ENCODE peak calls at places on chromosomes 12 and 14, in five cellular contexts. W, Z, X, H and D are unnamed samples.
A peak's percentile ranks its signal among the peaks of the same experiment; 100 is the strongest.

GRCh38 chr14:94123868-94124267 is 5.5 kb downstream of the IFI27L2 start:
- DNase-seq in W (no peak), H (no peak), X (no peak), Z (no peak), D (no peak)

GRCh38 chr12:28611115-28611435 is 420.8 kb downstream of the CCDC91 start:
- DNase-seq in W (no peak), X (no peak), H (peak; percentile 20), Z (peak; percentile 92), D (no peak)

GRCh38 chr14:54532111-54533012 is 22.7 kb downstream of the CGRRF1 start:
- DNase-seq in H (no peak), Z (no peak), W (no peak), X (no peak), D (no peak)

GRCh38 chr14:93005838-93006237 is 82.9 kb downstream of the CHGA start:
- DNase-seq in H (no peak), Z (no peak), W (no peak), X (no peak), D (peak; percentile 66)

GRCh38 chr14:51860836-51861583 is 598 bp downstream of the GNG2 start:
- DNase-seq in Z (no peak), H (no peak), X (no peak), W (no peak), D (no peak)

GRCh38 chr12:59937148-59937547 is 341.3 kb downstream of the SLC16A7 start:
- DNase-seq in X (no peak), H (no peak), Z (no peak), W (no peak), D (no peak)

GRCh38 chr12:96219700-96220206 is 25.6 kb downstream of the ELK3 start:
- DNase-seq in H (no peak), Z (peak; percentile 96), W (no peak), X (no peak), D (no peak)

GRCh38 chr12:6772331-6772695 is at the start of gene LAG3:
- DNase-seq in H (peak; percentile 57), W (no peak), Z (no peak), X (no peak), D (no peak)

GRCh38 chr12:57196439-57196838 is 20.2 kb upstream of the NXPH4 start:
- DNase-seq in H (no peak), X (no peak), W (no peak), Z (no peak), D (no peak)

GRCh38 chr14:30621354-30621953 is 665 bp upstream of the SCFD1 start:
- DNase-seq in H (no peak), Z (no peak), W (peak; percentile 56), X (no peak), D (no peak)

GRCh38 chr12:30794591-30795409 is 40.0 kb upstream of the CAPRIN2 start:
- DNase-seq in W (peak; percentile 77), Z (peak; percentile 93), H (no peak), X (no peak), D (peak; percentile 15)

GRCh38 chr12:30796508-30796780 is 41.7 kb upstream of the CAPRIN2 start:
- DNase-seq in W (peak; percentile 78), X (no peak), Z (no peak), H (no peak), D (no peak)

GRCh38 chr12:30794020-30794419 is 39.3 kb upstream of the CAPRIN2 start:
- DNase-seq in X (no peak), Z (no peak), W (no peak), H (no peak), D (no peak)

GRCh38 chr12:30795660-30796507 is 41.1 kb upstream of the CAPRIN2 start:
- DNase-seq in W (peak; percentile 91), H (peak; percentile 33), Z (peak; percentile 80), X (peak; percentile 51), D (no peak)

DNA sequence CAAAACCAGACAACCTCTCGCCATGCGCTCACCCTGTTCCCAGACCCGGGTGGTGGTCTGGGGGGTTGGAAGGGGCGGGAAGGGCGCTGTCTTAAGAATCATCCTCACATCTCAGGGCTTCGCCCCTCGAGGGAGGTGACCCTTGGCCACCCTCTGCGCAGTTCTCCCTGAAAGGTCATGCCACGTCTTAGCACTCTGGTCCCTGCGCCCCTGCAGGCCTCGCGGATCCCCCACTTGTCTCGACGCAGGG is 40.6 kb upstream of the CAPRIN2 start:
- DNase-seq in Z (no peak), H (no peak), W (no peak), X (no peak), D (no peak)
- H3K27ac ChIP-seq in Z (peak overlapping the region; percentile 97), H (no peak overlapping the region), W (peak overlapping the region; percentile 88), X (peak overlapping the region; percentile 49), D (peak overlapping the region; percentile 86)

DNA sequence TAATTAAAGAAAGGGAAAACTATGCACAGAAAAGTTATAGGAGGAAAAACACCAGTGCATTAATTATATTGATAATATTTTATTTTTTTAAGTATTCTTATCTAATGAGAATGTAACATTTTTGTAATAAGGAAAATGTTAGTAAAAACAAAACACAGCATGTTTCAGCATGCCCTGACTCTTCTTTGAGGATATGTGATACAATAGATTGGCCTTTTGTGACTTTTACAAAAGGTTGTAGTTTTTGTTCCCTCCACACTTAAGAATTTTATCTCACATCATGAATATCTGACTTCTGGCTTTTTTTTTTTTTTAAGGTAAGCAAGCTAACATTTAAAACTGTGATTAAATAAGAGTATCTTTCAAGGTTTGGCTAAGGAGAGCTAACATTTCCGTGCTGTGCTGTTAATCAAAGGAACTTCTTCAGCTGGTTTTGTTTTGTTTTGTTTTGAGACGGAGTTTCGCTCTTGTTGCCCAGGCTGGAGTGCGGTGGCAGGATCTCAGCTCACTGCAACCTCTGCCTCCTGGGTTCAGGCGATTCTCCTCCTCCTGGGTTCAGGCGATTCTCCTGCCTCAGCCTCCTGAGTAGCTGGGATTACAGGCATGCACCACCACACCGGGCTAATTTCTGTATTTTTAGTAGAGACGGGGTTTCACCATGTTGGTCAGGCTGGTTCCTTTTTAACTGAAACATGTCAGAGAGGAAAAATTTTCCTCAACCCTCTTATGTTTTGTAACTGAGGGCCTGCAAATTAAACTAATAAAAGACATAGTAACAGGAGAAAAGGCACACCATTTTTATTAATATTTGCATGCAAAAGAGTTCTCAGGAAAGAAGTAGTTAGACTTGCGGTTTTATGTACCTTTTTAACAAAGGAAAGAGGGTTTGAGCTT is 30.7 kb upstream of the RESF1 start:
- DNase-seq in H (no peak), W (no peak), Z (peak; percentile 11), X (no peak), D (no peak)
- H3K27ac ChIP-seq in H (no peak overlapping the region), W (no peak overlapping the region), Z (no peak overlapping the region), X (no peak overlapping the region), D (no peak overlapping the region)

GRCh38 chr14:67763158-67763822 is 53.1 kb downstream of the ZFYVE26 start:
- DNase-seq in H (no peak), X (no peak), Z (no peak), W (no peak), D (no peak)

GRCh38 chr14:67768219-67768618 is 48.2 kb downstream of the ZFYVE26 start:
- DNase-seq in H (no peak), Z (no peak), X (no peak), W (no peak), D (no peak)

GRCh38 chr14:67764496-67764895 is 51.9 kb downstream of the ZFYVE26 start:
- DNase-seq in W (no peak), Z (no peak), X (no peak), H (no peak), D (no peak)

GRCh38 chr14:67766035-67766680 is 50.2 kb downstream of the ZFYVE26 start:
- DNase-seq in W (no peak), H (no peak), X (no peak), Z (no peak), D (no peak)

DNA sequence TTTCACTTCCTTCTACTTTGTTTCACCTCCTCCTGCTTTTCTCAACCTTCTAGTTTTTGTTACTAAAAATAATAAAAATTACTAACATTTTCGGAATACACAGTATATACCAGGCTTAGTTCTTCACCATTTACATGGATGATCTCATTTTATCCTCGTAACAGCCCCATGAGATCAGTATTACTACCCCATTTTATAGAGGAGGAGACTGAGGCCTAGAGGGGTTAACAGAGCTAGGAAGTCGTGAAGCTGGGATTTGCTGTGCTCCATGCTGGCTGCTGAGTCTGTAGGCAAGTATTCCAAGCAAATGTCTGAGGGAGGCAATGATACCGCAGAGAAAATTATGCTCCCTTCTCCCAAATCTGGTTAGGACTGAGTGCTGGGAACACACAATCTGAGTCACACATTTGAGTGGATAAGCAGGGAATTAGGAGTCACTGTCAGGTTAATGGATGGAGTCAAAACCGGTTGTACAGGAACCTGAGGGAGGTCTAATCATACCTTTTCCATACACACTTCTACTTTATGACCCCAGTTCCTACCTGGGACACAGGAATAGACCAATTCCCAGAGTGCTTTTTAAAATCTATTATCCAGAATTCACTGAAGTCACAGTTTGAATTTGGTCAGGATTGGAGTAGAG is 51.1 kb downstream of the ZFYVE26 start:
- DNase-seq in W (no peak), X (no peak), H (no peak), Z (no peak), D (no peak)
- H3K27ac ChIP-seq in W (no peak overlapping the region), X (no peak overlapping the region), H (no peak overlapping the region), Z (no peak overlapping the region), D (no peak overlapping the region)

GRCh38 chr12:92032965-92033364 is 112.7 kb downstream of the BTG1 start:
- DNase-seq in W (no peak), X (no peak), Z (no peak), H (no peak), D (no peak)
- H3K27ac ChIP-seq in W (no peak overlapping the region), X (peak overlapping the region; percentile 83), Z (no peak overlapping the region), H (peak overlapping the region; percentile 85), D (no peak overlapping the region)

GRCh38 chr12:24950231-24950834 is 1.4 kb upstream of the BCAT1 start:
- DNase-seq in W (no peak), H (no peak), X (no peak), Z (no peak), D (no peak)

GRCh38 chr12:24945822-24946221 is 3.1 kb downstream of the BCAT1 start:
- DNase-seq in Z (peak; percentile 26), H (no peak), X (no peak), W (no peak), D (no peak)

GRCh38 chr12:24948816-24949722 is at the start of gene BCAT1:
- DNase-seq in X (peak; percentile 73), H (peak; percentile 67), Z (peak; percentile 88), W (peak; percentile 89), D (peak; percentile 4)

GRCh38 chr12:24948452-24948815 is 467 bp downstream of the BCAT1 start:
- DNase-seq in H (no peak), W (peak; percentile 62), Z (no peak), X (no peak), D (no peak)

DNA sequence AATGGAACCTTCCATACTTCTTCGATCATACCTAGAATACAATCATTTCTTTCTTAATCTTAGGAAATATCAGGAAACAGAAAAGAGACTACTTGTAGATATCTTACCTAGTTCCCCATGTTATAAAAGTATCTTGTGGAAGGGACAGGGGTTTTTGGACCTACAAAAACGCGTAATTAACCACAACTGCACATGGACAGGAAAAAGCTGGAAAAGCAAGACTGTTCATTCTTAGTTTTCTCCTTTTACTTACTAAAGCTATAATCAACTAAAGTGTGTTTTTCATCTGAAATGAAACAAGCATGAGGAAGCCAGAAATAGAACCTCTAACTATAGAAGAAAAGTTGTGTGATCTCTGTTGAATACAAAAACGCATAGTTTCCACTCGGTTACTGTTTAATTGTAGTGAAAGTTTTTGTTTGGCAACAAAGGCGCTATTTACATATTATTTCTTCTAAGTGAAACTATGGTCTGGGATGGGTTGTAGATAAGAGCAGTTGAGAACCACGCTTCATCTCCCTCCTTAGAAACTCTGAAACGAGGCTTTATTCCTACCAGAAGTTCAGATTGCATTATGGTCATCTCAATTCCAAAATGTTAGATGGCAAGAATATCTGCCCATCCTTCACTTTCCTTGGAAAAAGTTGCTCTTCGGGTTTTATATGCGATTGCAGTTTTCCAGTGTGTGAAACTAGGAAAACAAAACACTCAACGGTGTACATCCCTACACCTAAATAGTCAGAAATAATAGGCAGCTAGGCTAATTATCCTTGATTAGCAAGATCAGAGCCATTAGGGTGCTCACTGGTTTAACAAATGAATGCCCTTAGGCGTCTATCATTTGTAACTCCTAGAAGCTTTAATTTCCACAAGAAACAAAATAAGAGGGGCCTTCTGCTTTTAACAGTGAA is 1.1 kb downstream of the BCAT1 start:
- DNase-seq in Z (peak; percentile 70), H (no peak), W (peak; percentile 46), X (no peak), D (no peak)
- H3K27ac ChIP-seq in Z (peak overlapping the region; percentile 96), H (peak overlapping the region; percentile 46), W (peak overlapping the region; percentile 96), X (no peak overlapping the region), D (no peak overlapping the region)